ENCODE peak calls at places on chromosomes 12 and 14, in ten cellular contexts. One of them, this sample, is unnamed.

GRCh38 chr14:86296173-86296572 is 766.2 kb downstream of the FLRT2 start:
- DNase-seq in stimulated activated CD8-positive, alpha-beta memory T cell treated with anti-CD3 and anti-CD28 coated beads, Interleukin-12 subunit alpha, Interleukin-12 subunit beta, amount 100 ng/mL, for 1 hour: no peak
- DNase-seq in putamen: no peak
- DNase-seq in nephron progenitor cell: no peak
- DNase-seq in LNCaP clone FGC: no peak
- DNase-seq in vagina: no peak
- DNase-seq in GM04504: peak; percentile 10
- DNase-seq in activated naive CD4-positive, alpha-beta T cell treated with Interleukin-2 at 50 U/mL for 16 hours: no peak
- DNase-seq in choroid plexus epithelial cell: peak; percentile 1
- DNase-seq in heart right ventricle: no peak
- DNase-seq in this sample: no peak

GRCh38 chr12:128091931-128092330 is 175.0 kb upstream of the TMEM132C start:
- DNase-seq in nephron progenitor cell: no peak
- DNase-seq in LNCaP clone FGC: no peak
- DNase-seq in choroid plexus epithelial cell: no peak
- DNase-seq in vagina: no peak
- DNase-seq in stimulated activated CD8-positive, alpha-beta memory T cell treated with anti-CD3 and anti-CD28 coated beads, Interleukin-12 subunit alpha, Interleukin-12 subunit beta, amount 100 ng/mL, for 1 hour: no peak
- DNase-seq in putamen: no peak
- DNase-seq in GM04504: no peak
- DNase-seq in activated naive CD4-positive, alpha-beta T cell treated with Interleukin-2 at 50 U/mL for 16 hours: no peak
- DNase-seq in heart right ventricle: no peak
- DNase-seq in this sample: no peak

GRCh38 chr14:23729720-23730387 is 93.7 kb downstream of the DHRS2 start:
- DNase-seq in nephron progenitor cell: no peak
- DNase-seq in stimulated activated CD8-positive, alpha-beta memory T cell treated with anti-CD3 and anti-CD28 coated beads, Interleukin-12 subunit alpha, Interleukin-12 subunit beta, amount 100 ng/mL, for 1 hour: no peak
- DNase-seq in activated naive CD4-positive, alpha-beta T cell treated with Interleukin-2 at 50 U/mL for 16 hours: no peak
- DNase-seq in LNCaP clone FGC: no peak
- DNase-seq in vagina: no peak
- DNase-seq in choroid plexus epithelial cell: no peak
- DNase-seq in GM04504: no peak
- DNase-seq in putamen: no peak
- DNase-seq in heart right ventricle: no peak
- DNase-seq in this sample: no peak

GRCh38 chr12:106902053-106902452 is 53.7 kb upstream of the TMEM263 start:
- DNase-seq in stimulated activated CD8-positive, alpha-beta memory T cell treated with anti-CD3 and anti-CD28 coated beads, Interleukin-12 subunit alpha, Interleukin-12 subunit beta, amount 100 ng/mL, for 1 hour: no peak
- DNase-seq in LNCaP clone FGC: no peak
- DNase-seq in putamen: no peak
- DNase-seq in activated naive CD4-positive, alpha-beta T cell treated with Interleukin-2 at 50 U/mL for 16 hours: no peak
- DNase-seq in nephron progenitor cell: no peak
- DNase-seq in vagina: no peak
- DNase-seq in heart right ventricle: no peak
- DNase-seq in choroid plexus epithelial cell: no peak
- DNase-seq in GM04504: no peak
- DNase-seq in this sample: no peak

GRCh38 chr12:115240251-115240650 is 556.3 kb upstream of the TBX3 start:
- DNase-seq in vagina: no peak
- DNase-seq in activated naive CD4-positive, alpha-beta T cell treated with Interleukin-2 at 50 U/mL for 16 hours: no peak
- DNase-seq in choroid plexus epithelial cell: no peak
- DNase-seq in stimulated activated CD8-positive, alpha-beta memory T cell treated with anti-CD3 and anti-CD28 coated beads, Interleukin-12 subunit alpha, Interleukin-12 subunit beta, amount 100 ng/mL, for 1 hour: no peak
- DNase-seq in heart right ventricle: no peak
- DNase-seq in putamen: no peak
- DNase-seq in GM04504: no peak
- DNase-seq in nephron progenitor cell: no peak
- DNase-seq in LNCaP clone FGC: no peak
- DNase-seq in this sample: no peak

GRCh38 chr12:76641073-76641472 is 81.5 kb upstream of the OSBPL8 start:
- DNase-seq in choroid plexus epithelial cell: no peak
- DNase-seq in LNCaP clone FGC: no peak
- DNase-seq in vagina: no peak
- DNase-seq in putamen: no peak
- DNase-seq in heart right ventricle: no peak
- DNase-seq in GM04504: no peak
- DNase-seq in stimulated activated CD8-positive, alpha-beta memory T cell treated with anti-CD3 and anti-CD28 coated beads, Interleukin-12 subunit alpha, Interleukin-12 subunit beta, amount 100 ng/mL, for 1 hour: no peak
- DNase-seq in nephron progenitor cell: no peak
- DNase-seq in activated naive CD4-positive, alpha-beta T cell treated with Interleukin-2 at 50 U/mL for 16 hours: no peak
- DNase-seq in this sample: no peak

GRCh38 chr12:3038931-3039510 is 38.2 kb upstream of the TSPAN9 start:
- DNase-seq in LNCaP clone FGC: no peak
- DNase-seq in choroid plexus epithelial cell: no peak
- DNase-seq in putamen: no peak
- DNase-seq in GM04504: no peak
- DNase-seq in stimulated activated CD8-positive, alpha-beta memory T cell treated with anti-CD3 and anti-CD28 coated beads, Interleukin-12 subunit alpha, Interleukin-12 subunit beta, amount 100 ng/mL, for 1 hour: no peak
- DNase-seq in heart right ventricle: no peak
- DNase-seq in vagina: no peak
- DNase-seq in nephron progenitor cell: peak; percentile 36
- DNase-seq in activated naive CD4-positive, alpha-beta T cell treated with Interleukin-2 at 50 U/mL for 16 hours: no peak
- DNase-seq in this sample: no peak

GRCh38 chr14:73696466-73697390 is 17.5 kb downstream of the PNMA1 start:
- DNase-seq in stimulated activated CD8-positive, alpha-beta memory T cell treated with anti-CD3 and anti-CD28 coated beads, Interleukin-12 subunit alpha, Interleukin-12 subunit beta, amount 100 ng/mL, for 1 hour: no peak
- DNase-seq in GM04504: peak; percentile 40
- DNase-seq in vagina: no peak
- DNase-seq in choroid plexus epithelial cell: no peak
- DNase-seq in putamen: no peak
- DNase-seq in heart right ventricle: no peak
- DNase-seq in nephron progenitor cell: no peak
- DNase-seq in LNCaP clone FGC: no peak
- DNase-seq in activated naive CD4-positive, alpha-beta T cell treated with Interleukin-2 at 50 U/mL for 16 hours: no peak
- DNase-seq in this sample: no peak

GRCh38 chr14:55446127-55446736 is 5.8 kb upstream of the TBPL2 start:
- DNase-seq in vagina: no peak
- DNase-seq in GM04504: peak; percentile 51
- DNase-seq in choroid plexus epithelial cell: peak; percentile 89
- DNase-seq in stimulated activated CD8-positive, alpha-beta memory T cell treated with anti-CD3 and anti-CD28 coated beads, Interleukin-12 subunit alpha, Interleukin-12 subunit beta, amount 100 ng/mL, for 1 hour: peak; percentile 36
- DNase-seq in nephron progenitor cell: peak; percentile 73
- DNase-seq in heart right ventricle: no peak
- DNase-seq in LNCaP clone FGC: peak; percentile 41
- DNase-seq in putamen: peak; percentile 70
- DNase-seq in activated naive CD4-positive, alpha-beta T cell treated with Interleukin-2 at 50 U/mL for 16 hours: peak; percentile 47
- DNase-seq in this sample: no peak

GRCh38 chr14:80784824-80785223 is 156.7 kb downstream of the CEP128 start:
- DNase-seq in stimulated activated CD8-positive, alpha-beta memory T cell treated with anti-CD3 and anti-CD28 coated beads, Interleukin-12 subunit alpha, Interleukin-12 subunit beta, amount 100 ng/mL, for 1 hour: no peak
- DNase-seq in activated naive CD4-positive, alpha-beta T cell treated with Interleukin-2 at 50 U/mL for 16 hours: no peak
- DNase-seq in LNCaP clone FGC: no peak
- DNase-seq in choroid plexus epithelial cell: peak; percentile 68
- DNase-seq in vagina: no peak
- DNase-seq in putamen: peak; percentile 2
- DNase-seq in nephron progenitor cell: no peak
- DNase-seq in heart right ventricle: no peak
- DNase-seq in GM04504: peak; percentile 23
- DNase-seq in this sample: no peak

GRCh38 chr14:76741074-76741473 is 20.2 kb upstream of the VASH1 start:
- DNase-seq in vagina: no peak
- DNase-seq in nephron progenitor cell: no peak
- DNase-seq in choroid plexus epithelial cell: no peak
- DNase-seq in putamen: no peak
- DNase-seq in activated naive CD4-positive, alpha-beta T cell treated with Interleukin-2 at 50 U/mL for 16 hours: no peak
- DNase-seq in stimulated activated CD8-positive, alpha-beta memory T cell treated with anti-CD3 and anti-CD28 coated beads, Interleukin-12 subunit alpha, Interleukin-12 subunit beta, amount 100 ng/mL, for 1 hour: no peak
- DNase-seq in LNCaP clone FGC: no peak
- DNase-seq in GM04504: no peak
- DNase-seq in heart right ventricle: no peak
- DNase-seq in this sample: no peak

GRCh38 chr12:124663206-124663605 is 95.8 kb upstream of the NCOR2 start:
- DNase-seq in LNCaP clone FGC: no peak
- DNase-seq in heart right ventricle: no peak
- DNase-seq in choroid plexus epithelial cell: no peak
- DNase-seq in activated naive CD4-positive, alpha-beta T cell treated with Interleukin-2 at 50 U/mL for 16 hours: no peak
- DNase-seq in putamen: no peak
- DNase-seq in stimulated activated CD8-positive, alpha-beta memory T cell treated with anti-CD3 and anti-CD28 coated beads, Interleukin-12 subunit alpha, Interleukin-12 subunit beta, amount 100 ng/mL, for 1 hour: no peak
- DNase-seq in GM04504: peak; percentile 65
- DNase-seq in vagina: no peak
- DNase-seq in nephron progenitor cell: no peak
- DNase-seq in this sample: no peak

GRCh38 chr12:2243275-2243674 is 190.5 kb downstream of the CACNA1C start:
- DNase-seq in nephron progenitor cell: no peak
- DNase-seq in vagina: no peak
- DNase-seq in putamen: no peak
- DNase-seq in activated naive CD4-positive, alpha-beta T cell treated with Interleukin-2 at 50 U/mL for 16 hours: no peak
- DNase-seq in choroid plexus epithelial cell: no peak
- DNase-seq in GM04504: no peak
- DNase-seq in LNCaP clone FGC: no peak
- DNase-seq in heart right ventricle: no peak
- DNase-seq in stimulated activated CD8-positive, alpha-beta memory T cell treated with anti-CD3 and anti-CD28 coated beads, Interleukin-12 subunit alpha, Interleukin-12 subunit beta, amount 100 ng/mL, for 1 hour: no peak
- DNase-seq in this sample: no peak

GRCh38 chr12:96352161-96352835 is 47.9 kb downstream of the CDK17 start:
- DNase-seq in stimulated activated CD8-positive, alpha-beta memory T cell treated with anti-CD3 and anti-CD28 coated beads, Interleukin-12 subunit alpha, Interleukin-12 subunit beta, amount 100 ng/mL, for 1 hour: no peak
- DNase-seq in choroid plexus epithelial cell: no peak
- DNase-seq in vagina: no peak
- DNase-seq in activated naive CD4-positive, alpha-beta T cell treated with Interleukin-2 at 50 U/mL for 16 hours: no peak
- DNase-seq in GM04504: no peak
- DNase-seq in nephron progenitor cell: no peak
- DNase-seq in LNCaP clone FGC: no peak
- DNase-seq in putamen: peak; percentile 17
- DNase-seq in heart right ventricle: no peak
- DNase-seq in this sample: no peak

GRCh38 chr12:32107376-32108267 is 975 bp downstream of the BICD1 start:
- DNase-seq in activated naive CD4-positive, alpha-beta T cell treated with Interleukin-2 at 50 U/mL for 16 hours: peak; percentile 51
- DNase-seq in heart right ventricle: no peak
- DNase-seq in vagina: no peak
- DNase-seq in nephron progenitor cell: peak; percentile 31
- DNase-seq in choroid plexus epithelial cell: peak; percentile 66
- DNase-seq in GM04504: no peak
- DNase-seq in LNCaP clone FGC: no peak
- DNase-seq in putamen: peak; percentile 16
- DNase-seq in stimulated activated CD8-positive, alpha-beta memory T cell treated with anti-CD3 and anti-CD28 coated beads, Interleukin-12 subunit alpha, Interleukin-12 subunit beta, amount 100 ng/mL, for 1 hour: no peak
- DNase-seq in this sample: no peak

GRCh38 chr14:79831198-79831890 is 380.0 kb downstream of the DIO2 start:
- DNase-seq in vagina: no peak
- DNase-seq in choroid plexus epithelial cell: peak; percentile 51
- DNase-seq in LNCaP clone FGC: no peak
- DNase-seq in nephron progenitor cell: no peak
- DNase-seq in activated naive CD4-positive, alpha-beta T cell treated with Interleukin-2 at 50 U/mL for 16 hours: no peak
- DNase-seq in putamen: no peak
- DNase-seq in GM04504: peak; percentile 40
- DNase-seq in heart right ventricle: no peak
- DNase-seq in stimulated activated CD8-positive, alpha-beta memory T cell treated with anti-CD3 and anti-CD28 coated beads, Interleukin-12 subunit alpha, Interleukin-12 subunit beta, amount 100 ng/mL, for 1 hour: no peak
- DNase-seq in this sample: no peak

GRCh38 chr12:94207467-94208432 is 59.4 kb downstream of the PLXNC1 start:
- DNase-seq in GM04504: no peak
- DNase-seq in choroid plexus epithelial cell: peak; percentile 64
- DNase-seq in vagina: no peak
- DNase-seq in stimulated activated CD8-positive, alpha-beta memory T cell treated with anti-CD3 and anti-CD28 coated beads, Interleukin-12 subunit alpha, Interleukin-12 subunit beta, amount 100 ng/mL, for 1 hour: no peak
- DNase-seq in heart right ventricle: no peak
- DNase-seq in nephron progenitor cell: no peak
- DNase-seq in putamen: peak; percentile 48
- DNase-seq in LNCaP clone FGC: peak; percentile 14
- DNase-seq in activated naive CD4-positive, alpha-beta T cell treated with Interleukin-2 at 50 U/mL for 16 hours: peak; percentile 45
- DNase-seq in this sample: no peak

GRCh38 chr12:120290541-120291312 is 976 bp downstream of the RNU4-2 start:
- DNase-seq in nephron progenitor cell: peak; percentile 41
- DNase-seq in stimulated activated CD8-positive, alpha-beta memory T cell treated with anti-CD3 and anti-CD28 coated beads, Interleukin-12 subunit alpha, Interleukin-12 subunit beta, amount 100 ng/mL, for 1 hour: peak; percentile 7
- DNase-seq in vagina: no peak
- DNase-seq in GM04504: peak; percentile 2
- DNase-seq in heart right ventricle: no peak
- DNase-seq in choroid plexus epithelial cell: no peak
- DNase-seq in LNCaP clone FGC: no peak
- DNase-seq in activated naive CD4-positive, alpha-beta T cell treated with Interleukin-2 at 50 U/mL for 16 hours: peak; percentile 49
- DNase-seq in putamen: no peak
- DNase-seq in this sample: no peak

GRCh38 chr12:76020731-76021672 is 10.6 kb downstream of the PHLDA1 start:
- DNase-seq in nephron progenitor cell: no peak
- DNase-seq in LNCaP clone FGC: no peak
- DNase-seq in putamen: no peak
- DNase-seq in heart right ventricle: no peak
- DNase-seq in GM04504: peak; percentile 96
- DNase-seq in stimulated activated CD8-positive, alpha-beta memory T cell treated with anti-CD3 and anti-CD28 coated beads, Interleukin-12 subunit alpha, Interleukin-12 subunit beta, amount 100 ng/mL, for 1 hour: peak; percentile 51
- DNase-seq in activated naive CD4-positive, alpha-beta T cell treated with Interleukin-2 at 50 U/mL for 16 hours: peak; percentile 77
- DNase-seq in vagina: no peak
- DNase-seq in choroid plexus epithelial cell: peak; percentile 98
- DNase-seq in this sample: peak; percentile 97

GRCh38 chr12:119802472-119802871 is 74.6 kb downstream of the CIT start:
- DNase-seq in vagina: no peak
- DNase-seq in nephron progenitor cell: no peak
- DNase-seq in GM04504: peak; percentile 70
- DNase-seq in choroid plexus epithelial cell: peak; percentile 45
- DNase-seq in LNCaP clone FGC: no peak
- DNase-seq in heart right ventricle: peak; percentile 21
- DNase-seq in putamen: peak; percentile 70
- DNase-seq in stimulated activated CD8-positive, alpha-beta memory T cell treated with anti-CD3 and anti-CD28 coated beads, Interleukin-12 subunit alpha, Interleukin-12 subunit beta, amount 100 ng/mL, for 1 hour: no peak
- DNase-seq in activated naive CD4-positive, alpha-beta T cell treated with Interleukin-2 at 50 U/mL for 16 hours: no peak
- DNase-seq in this sample: no peak

GRCh38 chr12:80186727-80187217 is 87.4 kb downstream of the OTOGL start:
- DNase-seq in LNCaP clone FGC: peak; percentile 74
- DNase-seq in putamen: peak; percentile 50
- DNase-seq in nephron progenitor cell: peak; percentile 19
- DNase-seq in choroid plexus epithelial cell: peak; percentile 96
- DNase-seq in activated naive CD4-positive, alpha-beta T cell treated with Interleukin-2 at 50 U/mL for 16 hours: no peak
- DNase-seq in stimulated activated CD8-positive, alpha-beta memory T cell treated with anti-CD3 and anti-CD28 coated beads, Interleukin-12 subunit alpha, Interleukin-12 subunit beta, amount 100 ng/mL, for 1 hour: peak; percentile 15
- DNase-seq in heart right ventricle: no peak
- DNase-seq in vagina: no peak
- DNase-seq in GM04504: peak; percentile 84
- DNase-seq in this sample: peak; percentile 89

This sample was measured in non-pigmented ciliary epithelial cell.